ENCODE peak calls at places on chromosomes 12 and 14, in six cellular contexts. One of them, this sample, is unnamed.

GRCh38 chr12:52321433-52321832 is 235 bp upstream of the KRT83 start:
- DNase-seq in neuronal stem cell: no peak
- DNase-seq in IMR-90: no peak
- DNase-seq in H9: no peak
- DNase-seq in H1: no peak
- DNase-seq in trophoblast cell: no peak
- DNase-seq in this sample: no peak

GRCh38 chr12:114163766-114164165 is 197.6 kb upstream of the RBM19 start:
- DNase-seq in trophoblast cell: peak; percentile 3
- DNase-seq in neuronal stem cell: no peak
- DNase-seq in H1: no peak
- DNase-seq in IMR-90: peak; percentile 93
- DNase-seq in H9: no peak
- DNase-seq in this sample: no peak

GRCh38 chr12:104741072-104741471 is 217.0 kb downstream of the SLC41A2 start:
- DNase-seq in H1: no peak
- DNase-seq in trophoblast cell: peak; percentile 43
- DNase-seq in IMR-90: no peak
- DNase-seq in H9: no peak
- DNase-seq in neuronal stem cell: no peak
- DNase-seq in this sample: no peak

GRCh38 chr12:120041386-120042231 is 52.6 kb downstream of the BICDL1 start:
- DNase-seq in H9: no peak
- DNase-seq in IMR-90: no peak
- DNase-seq in H1: no peak
- DNase-seq in neuronal stem cell: no peak
- DNase-seq in trophoblast cell: peak; percentile 79
- DNase-seq in this sample: no peak

GRCh38 chr14:89137514-89138163 is 279.4 kb downstream of the FOXN3 start:
- DNase-seq in IMR-90: peak; percentile 94
- DNase-seq in H1: no peak
- DNase-seq in neuronal stem cell: no peak
- DNase-seq in H9: no peak
- DNase-seq in trophoblast cell: peak; percentile 18
- DNase-seq in this sample: peak; percentile 85

GRCh38 chr14:63922696-63923421 is 70.1 kb downstream of the SYNE2 start:
- DNase-seq in H1: no peak
- DNase-seq in IMR-90: peak; percentile 17
- DNase-seq in trophoblast cell: peak; percentile 38
- DNase-seq in neuronal stem cell: no peak
- DNase-seq in H9: no peak
- DNase-seq in this sample: no peak

GRCh38 chr12:130715996-130716917 is at the start of gene RIMBP2:
- DNase-seq in H1: peak; percentile 61
- DNase-seq in IMR-90: peak; percentile 1
- DNase-seq in neuronal stem cell: peak; percentile 68
- DNase-seq in trophoblast cell: no peak
- DNase-seq in H9: peak; percentile 83
- DNase-seq in this sample: peak; percentile 0

GRCh38 chr14:55448146-55448614 is 7.8 kb upstream of the TBPL2 start:
- DNase-seq in trophoblast cell: peak; percentile 96
- DNase-seq in H1: no peak
- DNase-seq in H9: no peak
- DNase-seq in neuronal stem cell: no peak
- DNase-seq in IMR-90: peak; percentile 97
- DNase-seq in this sample: peak; percentile 92

GRCh38 chr14:36477266-36477665 is 42.8 kb downstream of the NKX2-1 start:
- DNase-seq in neuronal stem cell: no peak
- DNase-seq in H1: no peak
- DNase-seq in H9: no peak
- DNase-seq in IMR-90: no peak
- DNase-seq in trophoblast cell: no peak
- DNase-seq in this sample: no peak

GRCh38 chr14:73977896-73978295 is 27.8 kb downstream of the COQ6 start:
- DNase-seq in neuronal stem cell: no peak
- DNase-seq in IMR-90: peak; percentile 86
- DNase-seq in H9: no peak
- DNase-seq in H1: no peak
- DNase-seq in trophoblast cell: no peak
- DNase-seq in this sample: peak; percentile 72

GRCh38 chr14:102092806-102093205 is 6.0 kb upstream of the HSP90AA1 start:
- DNase-seq in neuronal stem cell: no peak
- DNase-seq in H1: no peak
- DNase-seq in H9: no peak
- DNase-seq in trophoblast cell: no peak
- DNase-seq in IMR-90: no peak
- DNase-seq in this sample: no peak

GRCh38 chr14:40188006-40188405 is 755.8 kb upstream of the FBXO33 start:
- DNase-seq in trophoblast cell: no peak
- DNase-seq in IMR-90: no peak
- DNase-seq in H1: no peak
- DNase-seq in neuronal stem cell: no peak
- DNase-seq in H9: no peak
- DNase-seq in this sample: peak; percentile 23

GRCh38 chr14:88834883-88835431 is 10.5 kb downstream of the TTC8 start:
- DNase-seq in trophoblast cell: peak; percentile 78
- DNase-seq in IMR-90: peak; percentile 87
- DNase-seq in neuronal stem cell: no peak
- DNase-seq in H1: no peak
- DNase-seq in H9: no peak
- DNase-seq in this sample: peak; percentile 56

GRCh38 chr14:36134026-36134425 is 42.5 kb downstream of the PTCSC3 start:
- DNase-seq in H1: no peak
- DNase-seq in trophoblast cell: no peak
- DNase-seq in neuronal stem cell: no peak
- DNase-seq in IMR-90: no peak
- DNase-seq in H9: no peak
- DNase-seq in this sample: no peak

GRCh38 chr12:105983622-105984325 is 155.0 kb downstream of the NUAK1 start:
- DNase-seq in H9: no peak
- DNase-seq in trophoblast cell: peak; percentile 97
- DNase-seq in IMR-90: peak; percentile 93
- DNase-seq in H1: no peak
- DNase-seq in neuronal stem cell: no peak
- DNase-seq in this sample: peak; percentile 77

GRCh38 chr12:114476159-114476558 is 70.2 kb upstream of the TBX5 start:
- DNase-seq in IMR-90: peak; percentile 66
- DNase-seq in neuronal stem cell: no peak
- DNase-seq in trophoblast cell: peak; percentile 29
- DNase-seq in H9: no peak
- DNase-seq in H1: no peak
- DNase-seq in this sample: no peak

GRCh38 chr12:121942145-121942718 is 23.8 kb downstream of the CFAP251 start:
- DNase-seq in H9: no peak
- DNase-seq in H1: no peak
- DNase-seq in trophoblast cell: peak; percentile 94
- DNase-seq in IMR-90: peak; percentile 86
- DNase-seq in neuronal stem cell: no peak
- DNase-seq in this sample: peak; percentile 98

GRCh38 chr14:102949062-102949800 is 26.8 kb downstream of the AMN start:
- DNase-seq in H9: no peak
- DNase-seq in IMR-90: peak; percentile 58
- DNase-seq in trophoblast cell: peak; percentile 44
- DNase-seq in neuronal stem cell: no peak
- DNase-seq in H1: no peak
- DNase-seq in this sample: peak; percentile 62

GRCh38 chr14:79415726-79416125 is 795.6 kb downstream of the DIO2 start:
- DNase-seq in neuronal stem cell: no peak
- DNase-seq in trophoblast cell: no peak
- DNase-seq in H9: no peak
- DNase-seq in H1: no peak
- DNase-seq in IMR-90: peak; percentile 65
- DNase-seq in this sample: no peak

GRCh38 chr12:119020377-119021360 is 39.3 kb downstream of the SRRM4 start:
- DNase-seq in trophoblast cell: peak; percentile 8
- DNase-seq in H1: peak; percentile 94
- DNase-seq in neuronal stem cell: peak; percentile 69
- DNase-seq in IMR-90: no peak
- DNase-seq in H9: peak; percentile 90
- DNase-seq in this sample: no peak

GRCh38 chr12:75660805-75661404 is 149.5 kb upstream of the KRR1 start:
- DNase-seq in IMR-90: peak; percentile 90
- DNase-seq in neuronal stem cell: no peak
- DNase-seq in trophoblast cell: no peak
- DNase-seq in H9: no peak
- DNase-seq in H1: no peak
- DNase-seq in this sample: peak; percentile 68

GRCh38 chr14:77654001-77654431 is 37.6 kb upstream of the SPTLC2 start:
- DNase-seq in H9: peak; percentile 45
- DNase-seq in trophoblast cell: no peak
- DNase-seq in IMR-90: no peak
- DNase-seq in H1: peak; percentile 55
- DNase-seq in neuronal stem cell: peak; percentile 49
- DNase-seq in this sample: no peak

GRCh38 chr12:67709367-67709954 is 60.9 kb downstream of the DYRK2 start:
- DNase-seq in IMR-90: no peak
- DNase-seq in neuronal stem cell: no peak
- DNase-seq in trophoblast cell: no peak
- DNase-seq in H9: no peak
- DNase-seq in H1: no peak
- DNase-seq in this sample: no peak

GRCh38 chr14:99078426-99078825 is 193.6 kb downstream of the BCL11B start:
- DNase-seq in H1: no peak
- DNase-seq in IMR-90: no peak
- DNase-seq in neuronal stem cell: no peak
- DNase-seq in H9: peak; percentile 13
- DNase-seq in trophoblast cell: no peak
- DNase-seq in this sample: no peak

GRCh38 chr12:24820872-24821271 is 128.0 kb downstream of the BCAT1 start:
- DNase-seq in IMR-90: peak; percentile 75
- DNase-seq in trophoblast cell: no peak
- DNase-seq in neuronal stem cell: no peak
- DNase-seq in H1: no peak
- DNase-seq in H9: no peak
- DNase-seq in this sample: peak; percentile 64

GRCh38 chr12:24823808-24824515 is 124.9 kb downstream of the BCAT1 start:
- DNase-seq in H9: no peak
- DNase-seq in IMR-90: no peak
- DNase-seq in H1: no peak
- DNase-seq in neuronal stem cell: no peak
- DNase-seq in trophoblast cell: no peak
- DNase-seq in this sample: no peak

GRCh38 chr12:24821691-24822090 is 127.2 kb downstream of the BCAT1 start:
- DNase-seq in neuronal stem cell: no peak
- DNase-seq in IMR-90: peak; percentile 77
- DNase-seq in trophoblast cell: peak; percentile 34
- DNase-seq in H9: no peak
- DNase-seq in H1: no peak
- DNase-seq in this sample: peak; percentile 73

GRCh38 chr12:24822121-24822899 is 126.6 kb downstream of the BCAT1 start:
- DNase-seq in H1: no peak
- DNase-seq in IMR-90: peak; percentile 81
- DNase-seq in neuronal stem cell: no peak
- DNase-seq in H9: no peak
- DNase-seq in trophoblast cell: peak; percentile 17
- DNase-seq in this sample: peak; percentile 85
- H3K14ac ChIP-seq in H1: no peak overlapping the region
- H3K14ac ChIP-seq in IMR-90: no peak overlapping the region
- H3K14ac ChIP-seq in neuronal stem cell: no peak overlapping the region
- H3K14ac ChIP-seq in H9: no peak overlapping the region
- H3K14ac ChIP-seq in trophoblast cell: no peak overlapping the region
- H3K14ac ChIP-seq in this sample: no peak overlapping the region

DNA sequence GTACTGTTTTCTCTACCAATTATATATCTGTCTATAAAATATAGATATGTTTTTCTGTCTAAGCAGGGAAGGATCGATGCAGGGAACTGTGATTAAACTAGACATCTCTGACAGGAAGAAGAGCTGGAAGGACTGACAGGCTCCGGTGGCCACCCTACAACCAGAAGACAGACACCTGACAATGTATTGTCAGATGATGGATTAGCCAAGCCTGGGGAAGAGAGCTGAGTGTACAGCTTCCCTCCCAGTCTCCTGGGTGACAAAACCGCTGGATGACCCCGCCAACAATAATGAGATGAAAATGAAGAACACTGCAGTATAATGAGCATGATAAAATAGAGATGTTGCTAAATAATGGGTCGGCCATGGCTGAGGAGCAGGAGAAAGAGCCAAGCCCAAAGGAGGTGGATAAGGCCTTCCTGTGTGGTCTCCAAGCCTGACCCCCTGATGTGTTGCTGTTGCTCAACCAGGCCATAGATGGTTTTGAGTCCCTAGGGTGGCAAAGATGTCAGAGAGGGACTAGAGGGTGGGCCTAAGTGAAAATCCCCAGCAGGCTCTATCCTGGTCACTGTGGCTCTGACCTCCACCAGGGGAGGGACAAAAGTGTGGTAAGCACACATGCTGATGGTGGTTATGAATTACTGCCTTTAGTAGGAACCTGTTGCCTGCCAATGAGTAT is 28.2 kb downstream of the DHRS2 start:
- DNase-seq in neuronal stem cell: no peak
- DNase-seq in H9: no peak
- DNase-seq in trophoblast cell: no peak
- DNase-seq in IMR-90: no peak
- DNase-seq in H1: no peak
- DNase-seq in this sample: no peak
- H3K14ac ChIP-seq in neuronal stem cell: no peak overlapping the region
- H3K14ac ChIP-seq in H9: no peak overlapping the region
- H3K14ac ChIP-seq in trophoblast cell: no peak overlapping the region
- H3K14ac ChIP-seq in IMR-90: no peak overlapping the region
- H3K14ac ChIP-seq in H1: no peak overlapping the region
- H3K14ac ChIP-seq in this sample: no peak overlapping the region

DNA sequence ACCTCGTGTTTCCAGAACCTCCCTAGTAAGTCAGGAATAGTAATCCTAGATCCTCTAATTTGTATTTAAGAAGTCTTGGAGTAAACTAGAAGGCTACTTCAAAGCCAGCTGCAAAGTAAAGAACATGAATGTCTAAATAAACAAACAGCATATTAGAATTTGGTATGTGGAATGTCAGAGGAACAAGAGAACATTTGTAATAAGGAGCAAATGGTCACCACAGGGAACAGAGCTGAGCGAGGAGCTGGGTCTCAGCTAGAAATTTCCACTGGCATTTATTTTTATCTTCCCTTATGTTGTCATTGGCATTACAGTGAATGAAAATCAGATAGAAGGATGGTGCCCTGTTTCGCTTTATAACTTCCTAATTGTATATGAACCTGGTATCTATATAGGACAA is 50.2 kb downstream of the FRMD6 start:
- DNase-seq in trophoblast cell: no peak
- DNase-seq in H1: no peak
- DNase-seq in neuronal stem cell: no peak
- DNase-seq in H9: no peak
- DNase-seq in IMR-90: peak; percentile 45
- DNase-seq in this sample: no peak
- H3K14ac ChIP-seq in trophoblast cell: no peak overlapping the region
- H3K14ac ChIP-seq in H1: no peak overlapping the region
- H3K14ac ChIP-seq in neuronal stem cell: no peak overlapping the region
- H3K14ac ChIP-seq in H9: no peak overlapping the region
- H3K14ac ChIP-seq in IMR-90: no peak overlapping the region
- H3K14ac ChIP-seq in this sample: no peak overlapping the region

DNA sequence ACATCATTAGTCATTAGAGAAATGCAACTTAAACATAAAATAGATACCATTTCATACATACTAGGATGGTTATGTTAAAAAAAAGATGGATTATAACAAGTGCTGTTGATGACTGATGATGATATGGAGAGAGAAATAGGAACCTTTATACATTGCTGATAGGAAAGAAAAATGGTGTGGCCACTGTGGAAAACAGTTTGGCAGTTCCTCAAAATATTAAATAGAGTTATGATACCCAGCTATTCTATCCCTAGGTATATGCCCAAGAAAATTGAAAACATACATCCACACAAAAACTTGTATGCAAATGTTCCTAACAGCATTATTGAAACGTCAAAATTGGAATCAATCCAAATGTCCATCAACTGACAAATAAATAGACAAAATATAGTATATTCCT is 170.1 kb downstream of the ADAMTS20 start:
- DNase-seq in H9: no peak
- DNase-seq in neuronal stem cell: no peak
- DNase-seq in H1: no peak
- DNase-seq in IMR-90: no peak
- DNase-seq in trophoblast cell: no peak
- DNase-seq in this sample: no peak
- H3K14ac ChIP-seq in H9: no peak overlapping the region
- H3K14ac ChIP-seq in neuronal stem cell: no peak overlapping the region
- H3K14ac ChIP-seq in H1: no peak overlapping the region
- H3K14ac ChIP-seq in IMR-90: no peak overlapping the region
- H3K14ac ChIP-seq in trophoblast cell: no peak overlapping the region
- H3K14ac ChIP-seq in this sample: no peak overlapping the region